ENCODE peak calls at places on chromosome 17, in ten cellular contexts. One of them, this sample, is unnamed.

GRCh38 chr17:38608648-38609047 is 2.9 kb upstream of the SRCIN1 start:
- DNase-seq in thoracic aorta: no peak
- DNase-seq in CD8-positive, alpha-beta T cell: no peak
- DNase-seq in stomach: peak
- DNase-seq in transverse colon: peak
- DNase-seq in dorsolateral prefrontal cortex: no peak
- DNase-seq in CD4-positive, alpha-beta T cell: no peak
- DNase-seq in brain microvascular endothelial cell: no peak
- DNase-seq in fibroblast of lung: no peak
- DNase-seq in colonic mucosa: peak
- DNase-seq in this sample: no peak

GRCh38 chr17:74654742-74655141 is 31.2 kb upstream of the CD300E start:
- DNase-seq in stomach: no peak
- DNase-seq in CD4-positive, alpha-beta T cell: no peak
- DNase-seq in transverse colon: no peak
- DNase-seq in brain microvascular endothelial cell: no peak
- DNase-seq in colonic mucosa: no peak
- DNase-seq in fibroblast of lung: no peak
- DNase-seq in thoracic aorta: no peak
- DNase-seq in CD8-positive, alpha-beta T cell: no peak
- DNase-seq in dorsolateral prefrontal cortex: no peak
- DNase-seq in this sample: no peak

GRCh38 chr17:42409467-42410351 is 13.3 kb downstream of the CAVIN1 start:
- DNase-seq in brain microvascular endothelial cell: peak
- DNase-seq in fibroblast of lung: peak
- DNase-seq in thoracic aorta: peak
- DNase-seq in CD4-positive, alpha-beta T cell: no peak
- DNase-seq in dorsolateral prefrontal cortex: no peak
- DNase-seq in transverse colon: peak
- DNase-seq in CD8-positive, alpha-beta T cell: no peak
- DNase-seq in stomach: peak
- DNase-seq in colonic mucosa: no peak
- DNase-seq in this sample: no peak

GRCh38 chr17:80510132-80510531 is 33.7 kb upstream of the NPTX1 start:
- DNase-seq in brain microvascular endothelial cell: no peak
- DNase-seq in fibroblast of lung: no peak
- DNase-seq in CD8-positive, alpha-beta T cell: no peak
- DNase-seq in dorsolateral prefrontal cortex: no peak
- DNase-seq in thoracic aorta: no peak
- DNase-seq in CD4-positive, alpha-beta T cell: no peak
- DNase-seq in transverse colon: no peak
- DNase-seq in colonic mucosa: no peak
- DNase-seq in stomach: no peak
- DNase-seq in this sample: no peak

GRCh38 chr17:75349589-75349988 is 55.9 kb downstream of the GRB2 start:
- DNase-seq in colonic mucosa: no peak
- DNase-seq in CD4-positive, alpha-beta T cell: no peak
- DNase-seq in transverse colon: no peak
- DNase-seq in stomach: no peak
- DNase-seq in fibroblast of lung: no peak
- DNase-seq in thoracic aorta: no peak
- DNase-seq in CD8-positive, alpha-beta T cell: no peak
- DNase-seq in brain microvascular endothelial cell: no peak
- DNase-seq in dorsolateral prefrontal cortex: no peak
- DNase-seq in this sample: no peak

GRCh38 chr17:79888009-79888540 is 48.8 kb upstream of the CBX4 start:
- DNase-seq in brain microvascular endothelial cell: no peak
- DNase-seq in dorsolateral prefrontal cortex: no peak
- DNase-seq in CD4-positive, alpha-beta T cell: no peak
- DNase-seq in transverse colon: no peak
- DNase-seq in thoracic aorta: no peak
- DNase-seq in fibroblast of lung: no peak
- DNase-seq in CD8-positive, alpha-beta T cell: no peak
- DNase-seq in colonic mucosa: no peak
- DNase-seq in stomach: no peak
- DNase-seq in this sample: no peak

GRCh38 chr17:31216053-31216751 is 80.8 kb downstream of the OMG start:
- DNase-seq in fibroblast of lung: peak
- DNase-seq in stomach: no peak
- DNase-seq in CD8-positive, alpha-beta T cell: no peak
- DNase-seq in dorsolateral prefrontal cortex: no peak
- DNase-seq in transverse colon: no peak
- DNase-seq in thoracic aorta: no peak
- DNase-seq in colonic mucosa: no peak
- DNase-seq in brain microvascular endothelial cell: peak
- DNase-seq in CD4-positive, alpha-beta T cell: no peak
- DNase-seq in this sample: no peak

GRCh38 chr17:39963826-39964225 is 1.0 kb downstream of the GSDMA start:
- DNase-seq in CD8-positive, alpha-beta T cell: no peak
- DNase-seq in dorsolateral prefrontal cortex: no peak
- DNase-seq in thoracic aorta: no peak
- DNase-seq in CD4-positive, alpha-beta T cell: peak
- DNase-seq in stomach: no peak
- DNase-seq in colonic mucosa: no peak
- DNase-seq in fibroblast of lung: no peak
- DNase-seq in brain microvascular endothelial cell: no peak
- DNase-seq in transverse colon: no peak
- DNase-seq in this sample: no peak

GRCh38 chr17:60944751-60945150 is 267.1 kb downstream of the BCAS3 start:
- DNase-seq in stomach: no peak
- DNase-seq in transverse colon: no peak
- DNase-seq in CD4-positive, alpha-beta T cell: no peak
- DNase-seq in colonic mucosa: no peak
- DNase-seq in brain microvascular endothelial cell: no peak
- DNase-seq in fibroblast of lung: no peak
- DNase-seq in dorsolateral prefrontal cortex: no peak
- DNase-seq in thoracic aorta: no peak
- DNase-seq in CD8-positive, alpha-beta T cell: no peak
- DNase-seq in this sample: no peak

GRCh38 chr17:29802256-29802655 is 127.8 kb downstream of the SSH2 start:
- DNase-seq in fibroblast of lung: no peak
- DNase-seq in dorsolateral prefrontal cortex: no peak
- DNase-seq in CD8-positive, alpha-beta T cell: no peak
- DNase-seq in colonic mucosa: no peak
- DNase-seq in brain microvascular endothelial cell: no peak
- DNase-seq in thoracic aorta: no peak
- DNase-seq in transverse colon: no peak
- DNase-seq in stomach: no peak
- DNase-seq in CD4-positive, alpha-beta T cell: no peak
- DNase-seq in this sample: no peak

GRCh38 chr17:16882243-16882925 is 89.5 kb downstream of the TNFRSF13B start:
- DNase-seq in CD4-positive, alpha-beta T cell: no peak
- DNase-seq in stomach: no peak
- DNase-seq in dorsolateral prefrontal cortex: no peak
- DNase-seq in thoracic aorta: no peak
- DNase-seq in fibroblast of lung: no peak
- DNase-seq in transverse colon: no peak
- DNase-seq in CD8-positive, alpha-beta T cell: no peak
- DNase-seq in colonic mucosa: no peak
- DNase-seq in brain microvascular endothelial cell: no peak
- DNase-seq in this sample: no peak

GRCh38 chr17:76270770-76271668 is 5.9 kb downstream of the UBALD2 start:
- DNase-seq in fibroblast of lung: no peak
- DNase-seq in transverse colon: no peak
- DNase-seq in thoracic aorta: no peak
- DNase-seq in brain microvascular endothelial cell: no peak
- DNase-seq in CD4-positive, alpha-beta T cell: no peak
- DNase-seq in dorsolateral prefrontal cortex: no peak
- DNase-seq in CD8-positive, alpha-beta T cell: no peak
- DNase-seq in colonic mucosa: no peak
- DNase-seq in stomach: no peak
- DNase-seq in this sample: no peak

GRCh38 chr17:71168083-71168741 is 952.6 kb upstream of the SOX9 start:
- DNase-seq in stomach: no peak
- DNase-seq in dorsolateral prefrontal cortex: no peak
- DNase-seq in thoracic aorta: no peak
- DNase-seq in colonic mucosa: no peak
- DNase-seq in transverse colon: no peak
- DNase-seq in brain microvascular endothelial cell: no peak
- DNase-seq in CD8-positive, alpha-beta T cell: no peak
- DNase-seq in CD4-positive, alpha-beta T cell: no peak
- DNase-seq in fibroblast of lung: no peak
- DNase-seq in this sample: no peak

DNA sequence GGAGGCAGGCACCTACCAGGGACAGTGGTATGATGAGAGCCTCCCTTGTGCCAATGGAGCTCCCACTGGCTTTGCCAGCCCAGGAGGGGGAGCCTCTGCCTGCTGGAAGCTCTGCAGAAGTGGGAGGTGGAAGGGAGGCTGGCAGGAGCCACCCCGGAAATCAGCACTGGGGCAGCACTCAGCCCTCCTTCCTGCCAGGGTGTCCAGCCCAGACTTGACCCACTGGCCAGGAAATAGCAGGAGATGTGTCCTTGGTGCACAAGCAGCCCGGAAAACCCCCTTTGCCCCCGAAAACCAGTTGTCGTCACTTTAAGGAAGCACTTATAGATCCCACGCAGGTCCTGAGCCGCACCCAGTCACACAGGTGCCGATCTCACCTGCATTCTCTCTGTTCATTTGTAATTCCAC is 49.3 kb upstream of the CACNG4 start:
- DNase-seq in dorsolateral prefrontal cortex: no peak
- DNase-seq in fibroblast of lung: no peak
- DNase-seq in thoracic aorta: no peak
- DNase-seq in brain microvascular endothelial cell: no peak
- DNase-seq in colonic mucosa: peak
- DNase-seq in transverse colon: peak
- DNase-seq in CD4-positive, alpha-beta T cell: no peak
- DNase-seq in stomach: peak
- DNase-seq in CD8-positive, alpha-beta T cell: no peak
- DNase-seq in this sample: peak
- TF ChIP-seq CTCF in dorsolateral prefrontal cortex: peak
- TF ChIP-seq CTCF in fibroblast of lung: no peak
- TF ChIP-seq CTCF in thoracic aorta: no peak
- TF ChIP-seq CTCF in brain microvascular endothelial cell: peak
- TF ChIP-seq CTCF in colonic mucosa: peak
- TF ChIP-seq CTCF in transverse colon: peak
- TF ChIP-seq CTCF in CD4-positive, alpha-beta T cell: no peak
- TF ChIP-seq CTCF in stomach: no peak
- TF ChIP-seq CTCF in CD8-positive, alpha-beta T cell: no peak
- TF ChIP-seq CTCF in this sample: peak

DNA sequence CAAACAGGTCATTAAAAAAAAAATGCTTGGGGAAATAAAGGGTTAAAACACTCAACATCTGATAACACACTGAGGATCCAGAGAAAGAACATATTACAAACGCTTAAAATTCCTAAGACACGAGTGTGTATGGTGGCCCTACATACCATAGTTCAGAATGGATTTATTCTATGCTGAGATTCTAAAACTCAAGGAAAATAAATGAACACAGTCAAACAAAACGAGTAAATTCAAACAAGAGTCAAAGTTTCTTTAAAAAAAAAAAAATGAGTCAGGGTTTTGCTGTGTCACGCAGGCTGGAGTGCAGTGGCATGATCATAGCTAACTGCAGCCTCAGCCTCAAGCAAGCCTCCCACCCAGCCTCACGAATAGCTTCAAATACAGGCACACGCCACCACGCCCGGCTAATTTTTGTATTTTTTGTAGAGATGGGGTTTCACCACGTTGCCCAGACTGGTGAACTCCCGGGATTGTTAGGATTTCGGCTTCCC is 17.4 kb downstream of the CRK start:
- DNase-seq in colonic mucosa: no peak
- DNase-seq in CD8-positive, alpha-beta T cell: no peak
- DNase-seq in dorsolateral prefrontal cortex: no peak
- DNase-seq in stomach: no peak
- DNase-seq in thoracic aorta: no peak
- DNase-seq in transverse colon: no peak
- DNase-seq in CD4-positive, alpha-beta T cell: no peak
- DNase-seq in fibroblast of lung: peak
- DNase-seq in brain microvascular endothelial cell: peak
- DNase-seq in this sample: no peak
- H3K27ac ChIP-seq in colonic mucosa: no peak
- H3K27ac ChIP-seq in CD8-positive, alpha-beta T cell: no peak
- H3K27ac ChIP-seq in dorsolateral prefrontal cortex: no peak
- H3K27ac ChIP-seq in stomach: peak
- H3K27ac ChIP-seq in thoracic aorta: peak
- H3K27ac ChIP-seq in transverse colon: no peak
- H3K27ac ChIP-seq in CD4-positive, alpha-beta T cell: no peak
- H3K27ac ChIP-seq in fibroblast of lung: peak
- H3K27ac ChIP-seq in brain microvascular endothelial cell: peak
- H3K27ac ChIP-seq in this sample: no peak

DNA sequence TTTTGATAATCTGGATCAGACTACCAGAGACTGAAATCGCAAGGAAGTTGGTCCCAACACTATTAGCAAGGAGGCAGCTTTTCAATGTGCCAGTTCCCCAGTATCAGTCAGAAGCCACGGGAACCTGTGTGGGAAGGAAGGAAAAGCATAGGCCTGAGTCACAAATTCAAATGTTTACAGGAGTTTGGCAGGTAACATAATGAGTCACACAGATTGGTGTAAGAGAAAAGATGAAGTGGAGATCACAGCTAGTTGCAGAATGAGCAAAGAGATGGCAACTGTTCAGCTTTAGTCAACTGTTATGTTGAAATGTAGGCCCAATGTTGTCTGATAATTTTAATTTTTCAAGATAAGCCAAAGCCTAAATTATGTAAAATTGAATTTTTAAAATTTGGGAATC is 28.1 kb upstream of the ITGA2B start:
- DNase-seq in transverse colon: no peak
- DNase-seq in thoracic aorta: no peak
- DNase-seq in brain microvascular endothelial cell: peak
- DNase-seq in stomach: no peak
- DNase-seq in colonic mucosa: no peak
- DNase-seq in CD4-positive, alpha-beta T cell: no peak
- DNase-seq in CD8-positive, alpha-beta T cell: no peak
- DNase-seq in dorsolateral prefrontal cortex: no peak
- DNase-seq in fibroblast of lung: peak
- DNase-seq in this sample: no peak
- TF ChIP-seq CTCF in transverse colon: no peak
- TF ChIP-seq CTCF in thoracic aorta: no peak
- TF ChIP-seq CTCF in brain microvascular endothelial cell: no peak
- TF ChIP-seq CTCF in stomach: no peak
- TF ChIP-seq CTCF in colonic mucosa: no peak
- TF ChIP-seq CTCF in CD4-positive, alpha-beta T cell: no peak
- TF ChIP-seq CTCF in CD8-positive, alpha-beta T cell: no peak
- TF ChIP-seq CTCF in dorsolateral prefrontal cortex: no peak
- TF ChIP-seq CTCF in fibroblast of lung: no peak
- TF ChIP-seq CTCF in this sample: no peak

DNA sequence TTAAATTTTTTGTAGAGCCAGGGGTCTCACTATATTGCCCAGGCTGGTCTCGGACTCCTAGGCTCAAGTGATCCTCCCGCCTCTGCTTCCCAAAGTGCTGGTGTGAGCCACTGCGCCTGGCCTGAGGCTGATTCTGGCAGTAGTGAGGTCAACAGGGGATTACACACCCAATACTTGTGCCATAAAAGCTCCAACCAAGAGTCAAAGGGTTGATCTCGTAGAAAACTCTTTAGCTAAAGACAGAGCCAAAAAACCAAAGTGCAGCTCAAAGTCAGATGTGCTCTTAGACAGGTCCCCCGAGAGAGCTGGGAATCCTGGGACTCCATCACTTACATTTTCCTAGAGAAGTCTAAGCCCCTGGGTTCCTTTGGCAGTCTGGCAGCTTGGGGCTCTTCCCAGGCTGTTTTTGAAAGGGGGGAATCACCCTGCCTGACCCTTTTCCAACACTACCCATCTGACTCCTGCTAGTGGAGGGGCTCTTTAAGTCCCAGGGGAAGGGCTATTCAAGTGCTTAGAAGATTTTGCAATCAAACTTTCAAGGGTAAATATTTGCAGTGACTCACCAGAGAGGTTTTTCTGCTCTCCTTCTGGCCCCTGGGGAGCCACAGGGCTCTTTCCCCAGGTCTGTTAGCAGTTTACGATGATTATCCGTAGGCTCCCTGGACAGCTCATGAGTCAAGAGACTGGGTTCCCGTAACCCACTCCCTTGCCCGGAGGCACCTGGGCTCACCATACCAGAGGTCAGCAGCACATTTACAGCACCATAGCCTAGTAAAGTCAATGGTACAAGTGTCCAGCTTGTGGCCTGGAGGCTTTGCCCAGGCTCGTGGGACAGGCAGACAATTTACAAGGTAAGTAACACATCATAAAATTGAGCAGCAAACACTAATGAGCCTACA is 408.7 kb downstream of the SLC39A11 start:
- DNase-seq in colonic mucosa: peak
- DNase-seq in stomach: peak
- DNase-seq in CD8-positive, alpha-beta T cell: no peak
- DNase-seq in thoracic aorta: no peak
- DNase-seq in brain microvascular endothelial cell: peak
- DNase-seq in CD4-positive, alpha-beta T cell: no peak
- DNase-seq in dorsolateral prefrontal cortex: no peak
- DNase-seq in transverse colon: peak
- DNase-seq in fibroblast of lung: peak
- DNase-seq in this sample: no peak
- H3K27ac ChIP-seq in colonic mucosa: peak
- H3K27ac ChIP-seq in stomach: peak
- H3K27ac ChIP-seq in CD8-positive, alpha-beta T cell: no peak
- H3K27ac ChIP-seq in thoracic aorta: no peak
- H3K27ac ChIP-seq in brain microvascular endothelial cell: peak
- H3K27ac ChIP-seq in CD4-positive, alpha-beta T cell: no peak
- H3K27ac ChIP-seq in dorsolateral prefrontal cortex: no peak
- H3K27ac ChIP-seq in transverse colon: peak
- H3K27ac ChIP-seq in fibroblast of lung: peak
- H3K27ac ChIP-seq in this sample: no peak